ENCODE peak calls at places on chromosomes 13 and 19, in six cellular contexts. W is Caco-2, D is PC-3, P is astrocyte of the cerebellum, C is dorsolateral prefrontal cortex, X is left ventricle myocardium inferior. Y is an unnamed sample.

GRCh38 chr19:19654441-19654840 is 9.0 kb downstream of the ATP13A1 start:
- DNase-seq in W (no peak), D (no peak), P (no peak), C (no peak), X (no peak), Y (no peak)

GRCh38 chr13:26449063-26449848 is 108.2 kb upstream of the WASF3 start:
- DNase-seq in W (peak), D (peak), P (no peak), C (no peak), X (no peak), Y (no peak)

GRCh38 chr13:75258159-75258782 is 223.7 kb downstream of the TBC1D4 start:
- DNase-seq in W (peak), D (peak), P (peak), C (no peak), X (no peak), Y (peak)

GRCh38 chr13:99215466-99215865 is 14.8 kb downstream of the UBAC2 start:
- DNase-seq in W (no peak), D (no peak), P (no peak), C (peak), X (no peak), Y (no peak)

GRCh38 chr19:8609210-8610040 is 1.1 kb downstream of the ADAMTS10 start:
- DNase-seq in W (no peak), D (no peak), P (peak), C (peak), X (peak), Y (no peak)

GRCh38 chr13:99660101-99660500 is 158.8 kb downstream of the TM9SF2 start:
- DNase-seq in W (no peak), D (no peak), P (no peak), C (no peak), X (no peak), Y (no peak)

GRCh38 chr19:5805465-5806132 is 732 bp downstream of the NRTN start:
- DNase-seq in W (peak), D (peak), P (no peak), C (no peak), X (peak), Y (no peak)

GRCh38 chr19:2240881-2241760 is 4.5 kb downstream of the SF3A2 start:
- DNase-seq in W (no peak), D (no peak), P (no peak), C (peak), X (no peak), Y (no peak)

GRCh38 chr19:46528601-46529447 is 33.2 kb upstream of the PNMA8B start:
- DNase-seq in W (no peak), D (no peak), P (no peak), C (no peak), X (no peak), Y (no peak)

GRCh38 chr13:50668044-50668443 is 175.4 kb downstream of the DLEU7 start:
- DNase-seq in W (no peak), D (no peak), P (no peak), C (no peak), X (no peak), Y (no peak)

GRCh38 chr13:77326905-77327604 is at the start of gene MYCBP2:
- DNase-seq in W (peak), D (peak), P (peak), C (peak), X (peak), Y (peak)

GRCh38 chr19:2235396-2236284 is 489 bp downstream of the PLEKHJ1 start:
- DNase-seq in W (peak), D (no peak), P (no peak), C (no peak), X (peak), Y (no peak)

GRCh38 chr13:50410921-50411712 is 395.9 kb downstream of the KCNRG start:
- DNase-seq in W (peak), D (peak), P (no peak), C (no peak), X (no peak), Y (peak)

GRCh38 chr19:1780272-1780957 is 27.1 kb downstream of the ONECUT3 start:
- DNase-seq in W (no peak), D (peak), P (no peak), C (no peak), X (no peak), Y (no peak)

GRCh38 chr19:48961673-48962028 is 3.5 kb upstream of the FTL start:
- DNase-seq in W (no peak), D (no peak), P (no peak), C (no peak), X (no peak), Y (no peak)

GRCh38 chr13:51336746-51337145 is 2.7 kb upstream of the SERPINE3 start:
- DNase-seq in W (no peak), D (no peak), P (no peak), C (no peak), X (no peak), Y (no peak)

GRCh38 chr13:112545866-112546265 is 42.1 kb downstream of the TUBGCP3 start:
- DNase-seq in W (no peak), D (no peak), P (peak), C (no peak), X (no peak), Y (peak)

GRCh38 chr19:29539668-29540067 is 13.9 kb downstream of the VSTM2B start:
- DNase-seq in W (no peak), D (no peak), P (no peak), C (peak), X (no peak), Y (no peak)

GRCh38 chr19:34316741-34317241 is 48.2 kb upstream of the GPI start:
- DNase-seq in W (no peak), D (peak), P (no peak), C (no peak), X (no peak), Y (peak)

GRCh38 chr13:48978942-48979601 is 3.4 kb downstream of the FNDC3A start:
- DNase-seq in W (no peak), D (no peak), P (no peak), C (no peak), X (no peak), Y (no peak)

GRCh38 chr13:48976677-48977625 is 1.2 kb downstream of the FNDC3A start:
- DNase-seq in W (peak), D (peak), P (peak), C (no peak), X (no peak), Y (no peak)

GRCh38 chr13:48975926-48976676 is 389 bp downstream of the FNDC3A start:
- DNase-seq in W (peak), D (peak), P (peak), C (peak), X (peak), Y (peak)

GRCh38 chr13:48979892-48980291 is 4.2 kb downstream of the FNDC3A start:
- DNase-seq in W (no peak), D (no peak), P (no peak), C (no peak), X (no peak), Y (no peak)

GRCh38 chr13:48977973-48978372 is 2.3 kb downstream of the FNDC3A start:
- DNase-seq in W (no peak), D (peak), P (no peak), C (no peak), X (no peak), Y (no peak)
- H3K4me3 ChIP-seq in W (no peak), D (peak), P (peak), C (peak), X (peak), Y (peak)

DNA sequence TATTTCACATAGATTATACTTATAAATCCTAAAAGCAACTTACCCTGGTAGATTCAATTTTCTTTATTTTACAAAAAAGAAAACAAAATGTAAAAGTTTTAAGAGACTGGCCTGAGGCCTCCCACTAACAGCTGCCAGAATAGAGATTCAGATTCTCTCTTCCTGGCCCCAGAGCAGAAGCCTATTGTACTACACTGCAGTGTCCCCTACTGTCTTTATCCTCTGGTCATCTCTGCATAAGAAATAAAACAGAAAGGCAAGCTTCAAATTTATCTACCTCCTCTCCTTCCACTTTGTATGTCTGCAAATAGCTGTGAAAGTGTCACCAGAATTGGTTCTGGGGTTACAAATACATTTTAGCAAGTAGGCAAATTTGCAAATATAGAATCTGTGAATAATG is 1004.1 kb upstream of the PCDH9 start:
- DNase-seq in W (no peak), D (peak), P (no peak), C (no peak), X (no peak), Y (no peak)
- TF ChIP-seq CTCF in W (peak), D (peak), P (peak), C (no peak), X (no peak), Y (no peak)

GRCh38 chr13:45419945-45420344 is 1.8 kb upstream of the SLC25A30 start:
- DNase-seq in W (no peak), D (no peak), P (no peak), C (no peak), X (no peak), Y (no peak)
- H3K4me3 ChIP-seq in W (no peak), D (no peak), P (no peak), C (no peak), X (no peak), Y (no peak)

GRCh38 chr13:111344471-111345191 is 24.2 kb downstream of the TEX29 start:
- DNase-seq in W (peak), D (peak), P (no peak), C (no peak), X (no peak), Y (peak)
- TF ChIP-seq CTCF in W (peak), D (peak), P (peak), C (no peak), X (peak), Y (peak)

DNA sequence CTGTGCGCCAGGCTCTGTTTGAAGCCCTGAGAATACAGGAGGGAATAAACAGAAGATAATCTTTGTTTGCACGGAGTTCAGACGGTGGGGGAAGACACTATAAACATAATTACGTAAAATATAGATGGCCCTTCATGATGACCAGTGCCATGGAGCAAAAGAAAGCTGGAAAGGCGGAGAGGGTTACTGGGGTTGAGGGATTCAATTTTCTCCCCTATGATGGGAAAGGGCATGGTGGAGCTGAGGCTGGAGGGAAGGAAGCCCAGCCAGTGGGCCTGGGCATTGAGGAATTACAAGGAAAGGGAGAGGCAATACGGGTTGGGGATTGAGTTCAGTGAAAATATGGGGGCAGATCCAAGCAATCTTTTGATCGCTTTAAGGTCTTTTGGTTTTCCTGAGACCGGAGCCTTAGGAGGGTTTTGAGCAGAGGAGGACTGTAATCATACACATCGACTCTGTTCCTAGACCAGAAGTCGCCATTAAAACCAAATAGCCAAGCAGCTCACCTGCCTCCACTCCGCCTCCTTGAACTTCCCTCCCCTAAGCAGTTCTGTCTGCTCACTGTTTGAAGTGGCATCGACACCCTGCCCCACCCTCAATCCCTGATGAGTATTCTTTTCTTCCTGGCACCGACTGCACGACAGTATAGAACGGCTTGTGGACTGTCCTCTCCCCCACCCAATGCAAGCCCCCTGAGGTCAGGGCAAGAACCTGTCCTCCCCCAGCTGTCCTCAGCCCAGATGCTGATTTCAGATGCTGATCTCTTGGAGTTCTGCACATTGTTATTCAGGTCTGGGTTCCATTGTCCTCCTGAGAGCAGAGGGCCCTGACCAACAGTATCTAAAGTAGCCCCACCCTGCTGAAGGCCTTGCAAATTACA is 813 bp upstream of the ZNF296 start:
- DNase-seq in W (no peak), D (no peak), P (no peak), C (no peak), X (no peak), Y (no peak)
- H3K4me3 ChIP-seq in W (peak), D (peak), P (peak), C (peak), X (peak), Y (peak)

DNA sequence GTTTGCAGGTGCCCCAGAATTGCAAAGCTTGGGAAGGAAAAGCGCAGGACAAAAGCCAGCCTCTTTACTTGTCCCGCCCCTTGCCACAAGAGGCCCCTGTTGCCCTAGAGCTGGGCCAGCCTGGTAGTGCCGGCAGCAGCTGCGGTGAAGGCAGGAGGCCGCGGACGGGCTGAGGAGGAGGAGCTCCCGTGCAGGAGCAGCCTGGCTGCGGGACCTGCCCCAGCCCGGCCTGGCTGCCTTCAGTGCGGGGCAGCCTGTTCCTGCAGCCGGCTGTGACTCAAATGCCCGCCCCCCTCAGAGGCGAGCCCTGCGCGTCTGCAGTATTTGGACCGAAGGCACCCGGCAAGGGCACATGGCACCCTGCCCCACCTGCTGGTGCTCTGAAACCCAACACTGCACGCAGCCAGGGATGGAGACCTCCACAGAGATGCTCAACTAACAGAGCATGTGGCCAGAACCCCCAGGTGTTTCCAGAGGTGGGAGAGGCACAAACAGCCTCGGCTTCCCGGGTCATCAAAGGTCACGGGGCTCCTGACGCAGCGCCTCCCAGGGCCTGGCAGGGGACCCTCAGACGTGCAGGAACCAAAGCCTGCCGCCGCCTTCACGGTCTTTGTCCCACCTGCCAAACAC is 29.7 kb downstream of the NAXD start:
- DNase-seq in W (peak), D (peak), P (no peak), C (peak), X (peak), Y (peak)
- TF ChIP-seq CTCF in W (peak), D (peak), P (peak), C (peak), X (peak), Y (peak)

GRCh38 chr19:38389101-38389925 is 816 bp downstream of the SPRED3 start:
- DNase-seq in W (no peak), D (peak), P (peak), C (peak), X (no peak), Y (peak)
- H3K4me3 ChIP-seq in W (peak), D (peak), P (peak), C (peak), X (peak), Y (peak)

GRCh38 chr19:10334340-10335148 is 1.2 kb upstream of the RAVER1 start:
- DNase-seq in W (peak), D (peak), P (peak), C (peak), X (peak), Y (peak)
- TF ChIP-seq CTCF in W (peak), D (no peak), P (no peak), C (no peak), X (no peak), Y (no peak)

DNA sequence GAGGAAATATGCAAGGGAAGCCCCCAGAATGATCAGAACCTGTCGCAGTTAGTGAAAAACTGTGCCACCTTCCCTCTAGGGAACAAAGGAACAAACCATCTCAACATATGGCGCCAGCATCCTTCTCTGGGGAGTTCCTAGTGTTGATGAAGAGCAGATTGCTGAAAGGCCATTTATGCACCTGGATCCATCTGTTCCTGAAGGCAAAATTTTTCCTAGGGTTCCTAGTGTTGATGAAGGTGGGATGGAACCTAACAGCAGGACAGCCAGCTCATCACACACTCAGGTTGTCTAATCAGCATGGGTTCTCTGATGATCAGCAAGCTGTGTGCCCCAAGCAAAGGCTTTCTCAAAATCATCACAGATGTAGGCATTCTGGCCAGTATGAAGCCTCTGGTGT is 32.6 kb downstream of the ZNF473 start:
- DNase-seq in W (no peak), D (no peak), P (no peak), C (no peak), X (no peak), Y (no peak)
- H3K4me3 ChIP-seq in W (no peak), D (no peak), P (no peak), C (no peak), X (no peak), Y (no peak)

DNA sequence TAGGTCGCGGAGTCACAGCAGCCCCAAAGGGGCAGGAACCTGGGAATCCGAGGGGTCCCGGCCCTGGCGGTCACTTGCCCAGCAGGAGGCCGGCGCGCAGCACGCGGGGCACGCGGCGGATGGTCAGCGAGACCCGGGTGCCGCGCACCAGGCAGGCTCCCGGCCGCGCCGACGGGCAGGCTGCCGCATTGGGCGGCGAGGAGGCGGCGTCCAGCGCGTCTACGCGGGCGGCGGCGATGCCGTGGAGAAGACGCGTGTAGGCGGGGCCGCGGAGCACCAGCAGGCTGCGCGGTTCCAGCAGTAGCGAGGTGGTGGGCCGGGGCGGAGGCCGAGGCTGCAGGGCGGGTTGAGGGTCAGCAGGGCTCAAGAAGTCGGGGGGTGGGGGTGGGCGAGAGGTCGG is 607 bp upstream of the SYNE4 start:
- DNase-seq in W (peak), D (peak), P (no peak), C (peak), X (peak), Y (no peak)
- TF ChIP-seq CTCF in W (peak), D (no peak), P (no peak), C (no peak), X (no peak), Y (no peak)